ENCODE peak calls at places on chromosomes 2 and 18, in five cellular contexts. B is activated CD8-positive, alpha-beta T cell treated with anti-CD3 and anti-CD28 coated beads, Interleukin-2, amount 10 ng/mL, durations not matched to agents 7 days and 5 days; A is CD4-positive, CD25-positive, alpha-beta regulatory T cell; Q is left kidney; E is aorta. I is an unnamed sample.

GRCh38 chr2:42941633-42942176 is 149.3 kb upstream of the HAAO start:
- DNase-seq in B (no peak), A (no peak), Q (no peak), E (no peak), I (no peak)

GRCh38 chr2:150612957-150613710 is 125.7 kb upstream of the RND3 start:
- DNase-seq in B (no peak), A (no peak), Q (no peak), E (no peak), I (no peak)

GRCh38 chr18:10213526-10213925 is 240.9 kb upstream of the APCDD1 start:
- DNase-seq in B (peak), A (no peak), Q (peak), E (no peak), I (no peak)

GRCh38 chr2:219022616-219023015 is 18.7 kb downstream of the CFAP65 start:
- DNase-seq in B (no peak), A (no peak), Q (no peak), E (no peak), I (no peak)

GRCh38 chr2:144519934-144520717 is at the start of gene ZEB2:
- DNase-seq in B (peak), A (no peak), Q (peak), E (peak), I (peak)

GRCh38 chr2:128841803-128842202 is 523.1 kb upstream of the HS6ST1 start:
- DNase-seq in B (no peak), A (no peak), Q (no peak), E (no peak), I (no peak)

GRCh38 chr2:233422649-233423435 is 68.5 kb downstream of the DGKD start:
- DNase-seq in B (no peak), A (no peak), Q (no peak), E (no peak), I (no peak)

GRCh38 chr2:73300926-73301325 is 7.6 kb upstream of the EGR4 start:
- DNase-seq in B (no peak), A (no peak), Q (no peak), E (no peak), I (no peak)

GRCh38 chr2:8534729-8535397 is 147.0 kb upstream of the ID2 start:
- DNase-seq in B (no peak), A (no peak), Q (peak), E (peak), I (no peak)

GRCh38 chr2:66872056-66872821 is 437.3 kb downstream of the MEIS1 start:
- DNase-seq in B (no peak), A (no peak), Q (no peak), E (no peak), I (no peak)

GRCh38 chr18:9608298-9608697 is 6.1 kb downstream of the PPP4R1 start:
- DNase-seq in B (no peak), A (no peak), Q (no peak), E (no peak), I (no peak)

GRCh38 chr2:113167115-113167932 is 6.4 kb upstream of the PSD4 start:
- DNase-seq in B (peak), A (peak), Q (peak), E (peak), I (no peak)

GRCh38 chr2:29108225-29108624 is 7.0 kb upstream of the CLIP4 start:
- DNase-seq in B (no peak), A (no peak), Q (no peak), E (no peak), I (no peak)

GRCh38 chr2:215843579-215843978 is 169.8 kb downstream of the MREG start:
- DNase-seq in B (no peak), A (no peak), Q (no peak), E (peak), I (no peak)

GRCh38 chr2:172599917-172600316 is 44.0 kb downstream of the PDK1 start:
- DNase-seq in B (no peak), A (no peak), Q (no peak), E (no peak), I (no peak)

GRCh38 chr2:20198796-20199361 is 26.1 kb downstream of the SDC1 start:
- DNase-seq in B (no peak), A (no peak), Q (no peak), E (no peak), I (no peak)

GRCh38 chr18:24990548-24991219 is 361.3 kb downstream of the ZNF521 start:
- DNase-seq in B (no peak), A (no peak), Q (no peak), E (no peak), I (no peak)

GRCh38 chr18:27500531-27500930 is 315.4 kb upstream of the CHST9 start:
- DNase-seq in B (no peak), A (no peak), Q (no peak), E (no peak), I (no peak)

GRCh38 chr2:70088508-70089219 is 1.4 kb downstream of the PCBP1 start:
- DNase-seq in B (no peak), A (no peak), Q (no peak), E (no peak), I (no peak)

GRCh38 chr18:2919600-2919999 is 72.8 kb downstream of the EMILIN2 start:
- DNase-seq in B (peak), A (no peak), Q (no peak), E (no peak), I (no peak)

GRCh38 chr18:7637269-7637668 is 70.2 kb downstream of the PTPRM start:
- DNase-seq in B (no peak), A (no peak), Q (no peak), E (no peak), I (no peak)

GRCh38 chr18:22822024-22822423 is 111.1 kb upstream of the RBBP8 start:
- DNase-seq in B (no peak), A (no peak), Q (no peak), E (no peak), I (no peak)

GRCh38 chr2:56170536-56170935 is 13.3 kb upstream of the CCDC85A start:
- DNase-seq in B (no peak), A (no peak), Q (no peak), E (no peak), I (no peak)

GRCh38 chr18:37393221-37393828 is 172.3 kb downstream of the CELF4 start:
- DNase-seq in B (no peak), A (no peak), Q (no peak), E (no peak), I (no peak)